ENCODE peak calls at places on chromosomes 1 and 21, in ten cellular contexts. D is keratinocyte; C is ACHN; N is fibroblast of the conjunctiva; Q is T47D; U is SW480; J is SW 1271; L is stimulated activated CD4-positive, alpha-beta T cell treated with anti-CD3 and anti-CD28 coated beads, Interleukin-12 subunit alpha, Interleukin-12 subunit beta, amount 100 ng/mL, for 48 hours; P is T-helper 17 cell; I is NCI-H1092 treated with DMSO at 0.1 percent for 48 hours. H is an unnamed sample.

GRCh38 chr1:25197235-25197930 is 34.9 kb downstream of the SYF2 start:
- DNase-seq in I (peak; percentile 83), D (no peak), Q (no peak), P (no peak), J (no peak), L (no peak), C (no peak), U (peak; percentile 92), N (no peak), H (no peak)

GRCh38 chr1:93448983-93449805 is 1.3 kb downstream of the FNBP1L start:
- DNase-seq in Q (peak; percentile 64), I (peak; percentile 44), P (no peak), C (peak; percentile 65), D (no peak), N (peak; percentile 20), U (peak; percentile 58), J (peak; percentile 22), L (no peak), H (no peak)

GRCh38 chr1:30929135-30929889 is 20.8 kb upstream of the SDC3 start:
- DNase-seq in I (peak; percentile 48), P (no peak), Q (peak; percentile 54), D (no peak), N (no peak), L (peak; percentile 51), U (peak; percentile 38), C (peak; percentile 48), J (peak; percentile 20), H (no peak)

GRCh38 chr1:106975944-106976343 is 80.5 kb upstream of the PRMT6 start:
- DNase-seq in I (no peak), D (no peak), P (no peak), C (peak; percentile 14), Q (peak; percentile 68), J (no peak), L (no peak), U (no peak), N (no peak), H (no peak)

GRCh38 chr21:45998276-45998701 is 16.7 kb downstream of the COL6A1 start:
- DNase-seq in D (no peak), J (no peak), Q (no peak), N (no peak), I (no peak), L (no peak), U (no peak), C (no peak), P (no peak), H (no peak)

GRCh38 chr1:186440584-186440983 is 20.3 kb downstream of the PDC start:
- DNase-seq in D (no peak), U (peak; percentile 4), J (peak; percentile 4), Q (no peak), C (peak; percentile 7), N (no peak), L (no peak), P (no peak), I (no peak), H (no peak)

GRCh38 chr1:62356257-62356835 is 37.1 kb upstream of the KANK4 start:
- DNase-seq in U (peak; percentile 37), L (no peak), Q (no peak), I (no peak), N (peak; percentile 82), P (no peak), J (peak; percentile 3), D (peak; percentile 33), C (peak; percentile 45), H (no peak)

GRCh38 chr1:241167121-241167619 is 189.8 kb downstream of the RGS7 start:
- DNase-seq in C (no peak), U (no peak), L (no peak), I (peak; percentile 62), J (no peak), N (no peak), P (no peak), D (no peak), Q (peak; percentile 56), H (no peak)

GRCh38 chr1:37851782-37852210 is 7.6 kb downstream of the MTF1 start:
- DNase-seq in D (no peak), Q (no peak), N (no peak), I (no peak), J (no peak), C (no peak), P (no peak), L (no peak), U (no peak), H (no peak)

GRCh38 chr1:19210772-19211549 is 895 bp upstream of the UBR4 start:
- DNase-seq in N (no peak), D (no peak), C (peak; percentile 19), L (no peak), J (no peak), Q (no peak), U (peak; percentile 14), I (peak; percentile 75), P (no peak), H (no peak)

GRCh38 chr1:11680270-11681070 is 478 bp downstream of the MAD2L2 start:
- DNase-seq in D (no peak), Q (no peak), J (peak; percentile 43), P (no peak), U (no peak), N (no peak), C (no peak), I (peak; percentile 51), L (no peak), H (no peak)

GRCh38 chr1:59062743-59063142 is 234.2 kb upstream of the FGGY start:
- DNase-seq in I (no peak), P (no peak), C (no peak), N (peak; percentile 55), J (no peak), U (no peak), D (peak; percentile 17), L (no peak), Q (no peak), H (no peak)

GRCh38 chr1:203186446-203187305 is at the start of gene CHI3L1:
- DNase-seq in Q (peak; percentile 29), N (no peak), P (no peak), L (no peak), U (peak; percentile 42), C (no peak), I (no peak), D (no peak), J (no peak), H (no peak)

GRCh38 chr21:43340491-43341348 is 86.2 kb downstream of the SIK1 start:
- DNase-seq in P (no peak), U (peak; percentile 85), N (no peak), Q (no peak), L (no peak), J (no peak), C (peak; percentile 74), D (peak; percentile 69), I (no peak), H (no peak)

GRCh38 chr1:34858901-34859441 is 578 bp downstream of the SMIM12 start:
- DNase-seq in D (no peak), J (no peak), U (peak; percentile 7), P (peak; percentile 14), L (peak; percentile 27), I (no peak), C (peak; percentile 24), N (no peak), Q (no peak), H (no peak)

GRCh38 chr1:71088645-71089287 is 7.9 kb upstream of the ZRANB2 start:
- DNase-seq in L (no peak), I (no peak), Q (no peak), N (no peak), U (no peak), C (no peak), D (no peak), J (no peak), P (no peak), H (no peak)

GRCh38 chr1:10286244-10286643 is 75.9 kb downstream of the KIF1B start:
- DNase-seq in N (no peak), U (no peak), C (no peak), J (no peak), Q (no peak), I (no peak), D (no peak), L (no peak), P (no peak), H (no peak)

GRCh38 chr1:41890841-41891311 is 27.8 kb downstream of the HIVEP3 start:
- DNase-seq in Q (peak; percentile 85), P (no peak), I (no peak), U (no peak), D (no peak), N (no peak), C (no peak), J (no peak), L (no peak), H (no peak)

GRCh38 chr1:148264374-148265276 is 112.5 kb upstream of the NBPF11 start:
- DNase-seq in N (peak; percentile 86), Q (no peak), J (no peak), L (no peak), I (no peak), D (peak; percentile 94), P (no peak), U (no peak), C (no peak), H (no peak)

GRCh38 chr1:234573711-234574299 is 36.2 kb downstream of the IRF2BP2 start:
- DNase-seq in Q (peak; percentile 50), U (no peak), I (no peak), P (no peak), C (no peak), D (no peak), N (no peak), J (no peak), L (no peak), H (no peak)

GRCh38 chr1:33641099-33641830 is 168.8 kb downstream of the ZSCAN20 start:
- DNase-seq in U (peak; percentile 45), D (no peak), Q (peak; percentile 57), N (no peak), C (peak; percentile 21), L (no peak), J (peak; percentile 27), I (no peak), P (no peak), H (no peak)

GRCh38 chr1:19377812-19378718 is 65.9 kb downstream of the SLC66A1 start:
- DNase-seq in I (no peak), N (no peak), J (no peak), D (no peak), P (no peak), Q (no peak), C (no peak), L (peak; percentile 21), U (no peak), H (no peak)

GRCh38 chr1:153515504-153516394 is 20.0 kb downstream of the S100A6 start:
- DNase-seq in J (no peak), U (peak; percentile 70), Q (peak; percentile 79), D (peak; percentile 71), P (no peak), I (no peak), C (no peak), L (no peak), N (no peak), H (no peak)